ENCODE peak calls at places on chromosomes 6 and 20, in eight cellular contexts. T is uterus; N is CD8-positive, alpha-beta memory T cell; E is MG63; K is astrocyte of the cerebellum; J is pancreas; O is skeletal muscle cell; P is A549. B is an unnamed sample.

GRCh38 chr6:107789361-107789760 is 34.8 kb downstream of the SCML4 start:
- DNase-seq in T (no peak), O (no peak), E (no peak), P (no peak), K (no peak), J (no peak), N (no peak), B (no peak)

GRCh38 chr6:40307712-40308111 is 279.5 kb downstream of the LRFN2 start:
- DNase-seq in P (no peak), N (no peak), T (no peak), E (no peak), O (no peak), J (no peak), K (no peak), B (no peak)

GRCh38 chr6:19929312-19929711 is 92.1 kb downstream of the ID4 start:
- DNase-seq in K (no peak), J (no peak), P (no peak), N (no peak), O (no peak), E (no peak), T (no peak), B (no peak)

GRCh38 chr6:297571-298232 is 5.4 kb downstream of the DUSP22 start:
- DNase-seq in O (no peak), J (peak; percentile 51), T (no peak), E (no peak), P (no peak), K (no peak), N (no peak), B (no peak)

GRCh38 chr6:128508588-128509296 is 11.7 kb downstream of the PTPRK start:
- DNase-seq in N (no peak), T (no peak), P (peak; percentile 67), K (no peak), E (peak; percentile 75), O (peak; percentile 85), J (no peak), B (peak; percentile 85)

GRCh38 chr20:64107736-64108457 is 532 bp upstream of the NPBWR2 start:
- DNase-seq in P (no peak), J (peak; percentile 51), O (no peak), T (no peak), E (no peak), N (no peak), K (no peak), B (peak; percentile 38)

GRCh38 chr6:96212076-96212475 is 196.3 kb downstream of the FUT9 start:
- DNase-seq in N (no peak), E (no peak), J (no peak), P (no peak), K (no peak), O (no peak), T (no peak), B (no peak)

GRCh38 chr6:31776961-31777666 is at the start of gene VWA7:
- DNase-seq in P (peak; percentile 63), N (peak; percentile 45), T (peak; percentile 90), O (peak; percentile 47), J (peak; percentile 88), E (peak; percentile 82), K (peak; percentile 26), B (peak; percentile 55)

GRCh38 chr6:33343953-33344611 is 26.5 kb upstream of the ZBTB22 start:
- DNase-seq in J (no peak), E (no peak), P (no peak), O (no peak), T (no peak), K (no peak), N (peak; percentile 63), B (no peak)

GRCh38 chr6:142680308-142680707 is 264.7 kb downstream of the HIVEP2 start:
- DNase-seq in J (no peak), P (no peak), E (peak; percentile 83), O (no peak), T (no peak), N (no peak), K (peak; percentile 19), B (no peak)

GRCh38 chr20:63898882-63899558 is 4.1 kb downstream of the DNAJC5 start:
- DNase-seq in O (no peak), T (no peak), N (no peak), K (no peak), P (no peak), E (no peak), J (no peak), B (no peak)

GRCh38 chr6:76681781-76682180 is 609.3 kb upstream of the IMPG1 start:
- DNase-seq in T (no peak), E (no peak), N (no peak), P (no peak), O (peak; percentile 7), K (no peak), J (no peak), B (no peak)

GRCh38 chr20:32437391-32438074 is 79.4 kb downstream of the ASXL1 start:
- DNase-seq in J (no peak), N (no peak), P (peak; percentile 38), T (no peak), E (no peak), K (no peak), O (no peak), B (peak; percentile 37)

GRCh38 chr6:11938285-11938890 is 73.7 kb upstream of the HIVEP1 start:
- DNase-seq in P (no peak), O (no peak), N (no peak), J (no peak), K (no peak), E (no peak), T (no peak), B (no peak)

GRCh38 chr20:62390306-62391164 is 3.6 kb downstream of the RPS21 start:
- DNase-seq in E (no peak), N (no peak), J (no peak), O (no peak), T (no peak), K (no peak), P (no peak), B (no peak)

GRCh38 chr20:62389601-62390087 is 2.7 kb downstream of the RPS21 start:
- DNase-seq in E (no peak), K (no peak), N (no peak), P (no peak), J (no peak), T (no peak), O (no peak), B (no peak)

GRCh38 chr20:62387219-62387913 is 463 bp downstream of the RPS21 start:
- DNase-seq in N (no peak), O (no peak), E (no peak), J (no peak), K (no peak), P (no peak), T (no peak), B (no peak)

GRCh38 chr20:62387993-62388635 is 1.2 kb downstream of the RPS21 start:
- DNase-seq in T (no peak), J (no peak), E (no peak), P (no peak), K (no peak), N (no peak), O (no peak), B (no peak)

GRCh38 chr20:62388839-62389600 is 2.1 kb downstream of the RPS21 start:
- DNase-seq in O (no peak), P (no peak), K (no peak), T (no peak), N (no peak), E (no peak), J (no peak), B (no peak)
- H3K4me3 ChIP-seq in O (no peak overlapping the region), P (no peak overlapping the region), K (no peak overlapping the region), T (no peak overlapping the region), N (no peak overlapping the region), E (peak overlapping the region; percentile 95), J (no peak overlapping the region), B (no peak overlapping the region)

GRCh38 chr20:47357296-47358051 is 975 bp upstream of the ZMYND8 start:
- DNase-seq in N (peak; percentile 47), E (peak; percentile 91), P (peak; percentile 38), K (no peak), T (peak; percentile 90), O (peak; percentile 91), J (peak; percentile 90), B (peak; percentile 87)

GRCh38 chr20:47356526-47357295 is at the start of gene ZMYND8:
- DNase-seq in T (peak; percentile 88), E (peak; percentile 84), P (peak; percentile 90), J (peak; percentile 83), N (peak; percentile 91), O (peak; percentile 71), K (peak; percentile 77), B (peak; percentile 86)

GRCh38 chr20:47358672-47359532 is 2.4 kb upstream of the ZMYND8 start:
- DNase-seq in P (peak; percentile 32), N (no peak), T (peak; percentile 88), K (no peak), E (peak; percentile 94), J (peak; percentile 68), O (peak; percentile 89), B (peak; percentile 90)

GRCh38 chr20:47359533-47360206 is 3.2 kb upstream of the ZMYND8 start:
- DNase-seq in J (no peak), E (no peak), O (no peak), P (no peak), K (no peak), T (no peak), N (no peak), B (no peak)

GRCh38 chr20:47358052-47358671 is 1.7 kb upstream of the ZMYND8 start:
- DNase-seq in P (no peak), O (no peak), K (no peak), N (no peak), J (no peak), E (no peak), T (no peak), B (no peak)
- H3K4me3 ChIP-seq in P (peak overlapping the region; percentile 1), O (no peak overlapping the region), K (no peak overlapping the region), N (peak overlapping the region; percentile 68), J (peak overlapping the region; percentile 30), E (peak overlapping the region; percentile 3), T (no peak overlapping the region), B (peak overlapping the region; percentile 4)

DNA sequence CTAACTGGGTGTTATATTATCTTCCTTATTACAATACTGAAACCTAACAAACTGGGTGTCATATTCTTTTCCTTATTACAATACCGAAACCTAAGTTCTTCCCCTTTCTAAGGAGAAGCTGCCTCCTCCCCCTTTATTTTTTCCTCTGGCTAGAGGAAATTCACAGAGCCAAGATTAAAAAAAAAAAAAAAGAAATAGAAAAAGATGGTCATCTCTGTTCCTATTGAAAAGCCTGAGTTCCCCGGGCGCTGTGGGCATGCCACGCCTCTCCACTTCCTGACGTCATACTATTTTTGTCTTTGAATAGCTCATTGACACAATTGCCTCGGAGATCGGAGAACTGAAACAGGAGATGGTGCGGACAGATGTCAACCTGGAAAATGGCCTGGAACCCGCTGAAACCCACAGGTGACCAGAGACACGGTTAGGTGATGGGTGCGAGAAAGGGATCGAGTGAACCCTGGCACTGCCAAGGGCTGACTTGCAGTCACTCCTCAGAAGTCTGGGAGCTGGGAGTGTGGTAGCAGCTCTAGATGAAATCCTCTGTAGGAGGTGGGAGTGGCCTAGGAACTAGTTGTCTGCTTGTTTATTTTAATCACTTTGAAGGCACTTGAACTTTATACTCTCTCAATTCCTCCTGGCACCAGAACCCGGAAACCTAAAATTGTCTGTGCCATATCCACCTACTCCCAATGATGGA is 82.2 kb upstream of the NAA20 start:
- DNase-seq in T (peak; percentile 64), E (no peak), P (peak; percentile 51), J (no peak), O (no peak), K (no peak), N (no peak), B (no peak)
- H3K4me3 ChIP-seq in T (no peak overlapping the region), E (no peak overlapping the region), P (peak overlapping the region; percentile 17), J (peak overlapping the region; percentile 18), O (no peak overlapping the region), K (no peak overlapping the region), N (no peak overlapping the region), B (no peak overlapping the region)

DNA sequence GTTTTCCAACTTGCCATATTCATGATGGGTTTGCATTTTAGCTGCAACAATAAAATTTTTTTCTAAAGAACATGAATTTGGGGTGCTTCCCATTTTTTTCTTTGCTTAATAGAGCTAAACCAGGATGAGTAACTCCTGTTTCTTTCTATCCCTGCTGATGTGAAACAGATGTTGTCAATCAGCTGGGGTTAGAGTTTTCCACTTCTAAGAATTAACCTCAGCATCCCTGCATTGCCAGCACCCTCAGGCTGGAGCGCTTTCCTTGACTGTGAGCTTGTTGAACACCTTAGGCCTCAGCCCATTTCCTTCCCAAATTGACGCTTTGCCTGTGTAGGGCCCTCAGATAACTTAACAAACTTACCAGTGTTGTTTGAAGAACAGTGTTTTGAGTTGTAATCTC is 74.5 kb downstream of the PTPN1 start:
- DNase-seq in P (no peak), K (no peak), O (no peak), J (no peak), E (no peak), N (no peak), T (no peak), B (no peak)
- H3K4me3 ChIP-seq in P (no peak overlapping the region), K (no peak overlapping the region), O (no peak overlapping the region), J (no peak overlapping the region), E (no peak overlapping the region), N (no peak overlapping the region), T (no peak overlapping the region), B (no peak overlapping the region)

B was measured in SJSA1.